ENCODE peak calls at places on chromosomes 6 and 20, in five cellular contexts. L is lower lobe of right lung, Z is tibial artery, B is heart left ventricle, Y is uterus. N is an unnamed sample.

GRCh38 chr6:107132330-107132954 is 17.1 kb upstream of the BEND3 start:
- DNase-seq in L (no peak), Z (no peak), B (peak), Y (no peak), N (no peak)

GRCh38 chr6:170031684-170032121 is 259.2 kb downstream of the DLL1 start:
- DNase-seq in L (peak), Z (peak), B (no peak), Y (peak), N (peak)

GRCh38 chr20:63027425-63028389 is 20.9 kb upstream of the BHLHE23 start:
- DNase-seq in L (peak), Z (no peak), B (no peak), Y (no peak), N (peak)

GRCh38 chr20:62770111-62770910 is 26.0 kb upstream of the MRGBP start:
- DNase-seq in L (peak), Z (no peak), B (peak), Y (no peak), N (peak)

GRCh38 chr6:41306187-41306854 is 19.8 kb upstream of the TREM1 start:
- DNase-seq in L (no peak), Z (no peak), B (no peak), Y (no peak), N (no peak)

GRCh38 chr6:118327237-118327636 is 220.9 kb upstream of the PLN start:
- DNase-seq in L (no peak), Z (no peak), B (no peak), Y (no peak), N (no peak)

GRCh38 chr20:34129518-34130162 is 17.6 kb upstream of the EIF2S2 start:
- DNase-seq in L (no peak), Z (no peak), B (peak), Y (peak), N (peak)

GRCh38 chr6:125863023-125863422 is 72.3 kb downstream of the NCOA7 start:
- DNase-seq in L (no peak), Z (no peak), B (no peak), Y (no peak), N (no peak)

GRCh38 chr6:81906041-81906440 is 153.6 kb upstream of the TENT5A start:
- DNase-seq in L (no peak), Z (no peak), B (no peak), Y (no peak), N (peak)

GRCh38 chr20:53760025-53760441 is 166.4 kb upstream of the ZNF217 start:
- DNase-seq in L (no peak), Z (no peak), B (no peak), Y (no peak), N (no peak)

GRCh38 chr6:81051952-81052351 is 700.5 kb downstream of the TENT5A start:
- DNase-seq in L (no peak), Z (no peak), B (no peak), Y (no peak), N (no peak)

GRCh38 chr20:9051508-9051907 is 17.4 kb upstream of the PLCB4 start:
- DNase-seq in L (no peak), Z (no peak), B (no peak), Y (no peak), N (no peak)

GRCh38 chr6:123965894-123966293 is 162.2 kb downstream of the NKAIN2 start:
- DNase-seq in L (no peak), Z (no peak), B (no peak), Y (no peak), N (no peak)

GRCh38 chr6:111175135-111175534 is 87.8 kb downstream of the SLC16A10 start:
- DNase-seq in L (no peak), Z (no peak), B (no peak), Y (no peak), N (no peak)

GRCh38 chr6:56742122-56742791 is 99.6 kb upstream of the DST start:
- DNase-seq in L (no peak), Z (no peak), B (no peak), Y (no peak), N (no peak)

GRCh38 chr20:31274441-31274840 is 17.0 kb downstream of the DEFB115 start:
- DNase-seq in L (no peak), Z (no peak), B (no peak), Y (no peak), N (no peak)

GRCh38 chr6:99064769-99065168 is 117.0 kb upstream of the FBXL4 start:
- DNase-seq in L (no peak), Z (no peak), B (no peak), Y (no peak), N (no peak)

GRCh38 chr6:144840619-144841018 is 555.5 kb downstream of the UTRN start:
- DNase-seq in L (no peak), Z (no peak), B (no peak), Y (no peak), N (no peak)

GRCh38 chr6:16659471-16660156 is 101.6 kb downstream of the ATXN1 start:
- DNase-seq in L (no peak), Z (no peak), B (no peak), Y (no peak), N (no peak)

GRCh38 chr20:38726849-38727601 is 2.7 kb downstream of the SLC32A1 start:
- DNase-seq in L (no peak), Z (no peak), B (no peak), Y (no peak), N (no peak)

GRCh38 chr6:125784365-125784764 is 6.4 kb upstream of the NCOA7 start:
- DNase-seq in L (no peak), Z (no peak), B (no peak), Y (no peak), N (no peak)

GRCh38 chr20:37524859-37525708 is 2.6 kb downstream of the BLCAP start:
- DNase-seq in L (no peak), Z (no peak), B (no peak), Y (no peak), N (peak)

GRCh38 chr6:84525907-84526306 is 238.5 kb downstream of the TBX18 start:
- DNase-seq in L (no peak), Z (no peak), B (no peak), Y (no peak), N (no peak)

GRCh38 chr6:2351807-2352431 is 106.5 kb upstream of the GMDS start:
- DNase-seq in L (no peak), Z (no peak), B (no peak), Y (no peak), N (no peak)

GRCh38 chr6:154882107-154882506 is 113.0 kb upstream of the TIAM2 start:
- DNase-seq in L (no peak), Z (no peak), B (no peak), Y (no peak), N (no peak)

GRCh38 chr20:57570898-57571297 is 10.0 kb downstream of the PCK1 start:
- DNase-seq in L (no peak), Z (no peak), B (no peak), Y (no peak), N (no peak)

GRCh38 chr20:36214684-36215256 is 21.5 kb upstream of the AAR2 start:
- DNase-seq in L (no peak), Z (no peak), B (no peak), Y (no peak), N (no peak)

GRCh38 chr6:81895511-81896185 is 143.2 kb upstream of the TENT5A start:
- DNase-seq in L (no peak), Z (no peak), B (no peak), Y (no peak), N (no peak)

GRCh38 chr6:157323114-157323923 is at the start of gene TMEM242:
- DNase-seq in L (peak), Z (peak), B (peak), Y (peak), N (peak)

DNA sequence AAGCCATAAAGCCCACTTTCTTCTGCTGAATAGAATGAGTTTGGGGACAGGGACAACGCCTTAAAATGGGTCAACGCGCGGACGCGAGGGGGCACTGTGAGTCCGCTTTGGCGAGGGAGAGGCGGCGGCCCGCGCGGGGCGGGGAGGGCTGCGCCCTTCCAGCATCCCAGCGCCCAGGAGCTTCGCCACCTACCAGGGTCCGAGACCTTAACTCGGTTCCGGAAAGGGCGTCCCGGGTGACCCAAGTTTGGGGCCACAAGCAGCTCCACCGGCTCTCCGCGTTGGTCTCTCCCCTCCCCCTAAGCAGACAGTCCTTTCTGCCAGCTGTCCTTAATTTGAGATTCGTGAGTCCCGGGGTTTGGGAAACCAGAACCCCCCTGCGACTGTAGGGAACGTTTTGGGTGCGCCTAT is 1.8 kb upstream of the SAMD5 start:
- DNase-seq in L (peak), Z (peak), B (peak), Y (peak), N (peak)
- H3K4me3 ChIP-seq in L (peak), Z (peak), B (peak), Y (peak), N (peak)

GRCh38 chr20:4811257-4811656 is 89.5 kb downstream of the PRND start:
- DNase-seq in L (no peak), Z (no peak), B (no peak), Y (no peak), N (no peak)
- H3K27ac ChIP-seq in L (peak), Z (no peak), B (peak), Y (peak), N (no peak)

DNA sequence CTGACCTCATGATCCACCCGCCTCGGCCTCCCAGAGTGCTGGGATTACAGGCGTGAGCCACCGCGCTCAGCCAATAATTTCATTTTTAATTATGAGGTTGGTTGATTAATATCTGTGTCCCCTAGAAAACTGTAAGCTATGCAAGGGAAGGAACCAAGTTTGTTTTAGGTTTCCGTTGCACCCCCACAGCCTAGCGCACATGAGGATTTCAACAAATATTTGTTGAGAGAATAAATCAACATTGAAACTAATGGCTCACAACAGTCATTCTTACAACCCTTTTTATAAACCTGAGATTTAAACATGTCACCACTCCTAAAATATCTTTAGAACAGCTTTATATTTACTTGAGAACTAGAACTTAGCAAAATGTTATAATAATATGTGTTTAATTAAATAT is 114.0 kb upstream of the CARMIL1 start:
- DNase-seq in L (no peak), Z (no peak), B (no peak), Y (no peak), N (no peak)
- H3K4me3 ChIP-seq in L (peak), Z (peak), B (no peak), Y (no peak), N (peak)

DNA sequence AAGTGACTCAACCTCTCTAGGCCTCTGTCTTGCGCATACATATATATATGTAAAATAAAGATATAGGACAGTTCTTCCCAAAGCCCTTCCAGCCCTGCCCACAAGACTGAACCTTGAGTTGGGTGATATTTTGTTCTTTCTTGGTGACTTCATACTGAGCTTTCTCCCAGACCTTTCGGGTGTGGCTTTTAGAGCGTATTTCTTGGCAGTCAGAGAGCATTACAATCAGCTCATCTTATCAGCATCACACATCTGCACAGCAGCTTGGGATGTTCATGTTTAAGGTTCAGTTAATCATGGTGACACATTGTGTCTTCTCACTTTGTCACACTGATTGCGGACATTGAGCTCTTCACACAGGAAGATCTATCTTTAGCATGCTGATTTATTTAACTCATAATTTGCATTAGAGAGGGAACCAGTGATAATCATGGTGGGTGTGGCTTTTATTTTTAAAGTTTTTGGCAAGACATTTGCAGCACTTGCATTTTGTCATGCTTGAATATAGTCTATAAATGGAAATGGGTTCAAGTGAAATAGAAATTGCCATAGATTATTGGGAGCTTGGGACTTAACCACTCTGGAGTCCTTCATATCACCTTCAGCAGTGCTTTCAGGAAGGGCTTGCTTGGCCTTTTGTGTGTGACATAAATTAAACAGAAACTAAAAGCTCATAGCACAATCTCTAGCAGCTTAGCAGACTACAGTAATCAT is 8.3 kb downstream of the KIF3B start:
- DNase-seq in L (no peak), Z (no peak), B (no peak), Y (no peak), N (no peak)
- H3K27ac ChIP-seq in L (peak), Z (no peak), B (peak), Y (no peak), N (no peak)

GRCh38 chr20:41608606-41609005 is 9.6 kb downstream of the CHD6 start:
- DNase-seq in L (no peak), Z (no peak), B (no peak), Y (no peak), N (no peak)
- H3K4me3 ChIP-seq in L (no peak), Z (no peak), B (no peak), Y (no peak), N (no peak)

DNA sequence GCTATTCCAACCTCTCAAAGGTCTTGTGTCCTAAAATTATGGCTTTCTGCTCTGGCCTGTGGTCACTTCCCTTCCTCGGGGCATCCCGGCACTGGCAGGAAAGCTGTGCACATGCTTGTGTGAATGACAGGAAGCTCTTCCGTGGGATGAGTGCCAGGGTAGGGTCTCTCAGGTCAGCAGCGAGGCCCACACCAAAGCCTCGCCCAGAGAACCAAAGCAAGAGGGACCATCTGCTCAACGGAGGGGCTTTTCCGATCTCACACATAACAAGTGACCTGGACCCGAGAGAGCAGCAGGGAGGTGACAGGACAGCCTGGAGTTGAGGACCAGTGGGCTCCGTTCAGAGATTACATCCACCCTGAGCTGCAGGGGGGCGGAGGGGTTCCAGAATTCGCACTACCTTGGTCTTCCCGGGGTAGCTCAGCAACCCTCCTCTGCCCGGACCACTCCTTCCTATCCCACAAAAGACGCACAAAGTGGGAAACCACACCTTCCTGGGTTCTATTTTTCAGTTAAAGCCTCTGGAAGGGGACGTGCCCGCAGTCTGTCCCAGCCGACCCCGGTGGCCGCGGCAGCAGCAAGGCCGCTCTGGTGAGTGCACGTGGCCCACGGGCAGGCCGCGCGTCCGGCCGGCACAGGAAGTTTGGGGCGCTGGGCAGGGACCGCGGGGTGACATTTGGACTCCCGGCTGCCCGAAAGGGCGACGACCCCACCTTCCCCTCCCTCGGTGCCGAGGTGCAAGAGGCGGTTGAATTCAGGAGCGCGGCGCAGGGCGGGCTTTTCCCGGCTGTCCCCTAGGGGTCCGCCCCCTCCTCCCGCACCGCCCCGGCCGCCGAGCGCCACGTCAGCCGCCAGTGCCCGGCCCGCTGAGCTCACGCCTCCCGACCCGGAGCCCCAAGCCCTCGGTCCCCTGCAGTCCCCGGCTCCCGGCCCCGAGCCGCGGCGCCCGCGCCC is 988 bp downstream of the TXNDC5 start:
- DNase-seq in L (peak), Z (no peak), B (peak), Y (peak), N (peak)
- H3K27ac ChIP-seq in L (peak), Z (peak), B (peak), Y (peak), N (peak)

GRCh38 chr6:26243742-26244141 is 121.3 kb upstream of the BTN3A2 start:
- DNase-seq in L (no peak), Z (no peak), B (no peak), Y (no peak), N (no peak)

GRCh38 chr6:26240157-26240980 is 124.6 kb upstream of the BTN3A2 start:
- DNase-seq in L (peak), Z (peak), B (peak), Y (peak), N (no peak)

GRCh38 chr6:26243132-26243531 is 121.9 kb upstream of the BTN3A2 start:
- DNase-seq in L (no peak), Z (no peak), B (no peak), Y (no peak), N (no peak)

GRCh38 chr6:26246057-26246456 is 118.9 kb upstream of the BTN3A2 start:
- DNase-seq in L (no peak), Z (no peak), B (no peak), Y (no peak), N (no peak)

GRCh38 chr6:26240981-26241770 is 123.8 kb upstream of the BTN3A2 start:
- DNase-seq in L (peak), Z (no peak), B (no peak), Y (no peak), N (peak)
- H3K4me3 ChIP-seq in L (peak), Z (peak), B (peak), Y (peak), N (peak)

GRCh38 chr6:113829702-113830058 is 27.5 kb upstream of the MARCKS start:
- DNase-seq in L (no peak), Z (no peak), B (no peak), Y (no peak), N (no peak)
- H3K27ac ChIP-seq in L (no peak), Z (no peak), B (no peak), Y (no peak), N (no peak)